ENCODE peak calls at places on chromosome X, in four cellular contexts. One of them, this sample, is unnamed.

GRCh38 chrX:136106920-136107534 is 40.3 kb upstream of the FHL1 start:
- DNase-seq in neural progenitor cell: no peak
- DNase-seq in tibial artery: no peak
- DNase-seq in tibial nerve: no peak
- DNase-seq in this sample: no peak

GRCh38 chrX:16592194-16592770 is 57.7 kb upstream of the S100G start:
- DNase-seq in neural progenitor cell: no peak
- DNase-seq in tibial artery: no peak
- DNase-seq in tibial nerve: no peak
- DNase-seq in this sample: no peak

GRCh38 chrX:49002091-49002935 is at the start of gene GRIPAP1:
- DNase-seq in neural progenitor cell: peak; percentile 90
- DNase-seq in tibial artery: peak; percentile 79
- DNase-seq in tibial nerve: peak; percentile 67
- DNase-seq in this sample: peak; percentile 67

GRCh38 chrX:15849555-15849954 is 5.1 kb downstream of the AP1S2 start:
- DNase-seq in neural progenitor cell: peak; percentile 69
- DNase-seq in tibial artery: no peak
- DNase-seq in tibial nerve: no peak
- DNase-seq in this sample: no peak

GRCh38 chrX:2447484-2447883 is 53.3 kb downstream of the DHRSX start:
- DNase-seq in neural progenitor cell: no peak
- DNase-seq in tibial artery: no peak
- DNase-seq in tibial nerve: no peak
- DNase-seq in this sample: no peak

GRCh38 chrX:133640161-133641015 is 225.1 kb upstream of the GPC4 start:
- DNase-seq in neural progenitor cell: peak; percentile 22
- DNase-seq in tibial artery: no peak
- DNase-seq in tibial nerve: no peak
- DNase-seq in this sample: no peak

GRCh38 chrX:103063191-103063845 is 653 bp downstream of the BEX1 start:
- DNase-seq in neural progenitor cell: peak; percentile 64
- DNase-seq in tibial artery: no peak
- DNase-seq in tibial nerve: no peak
- DNase-seq in this sample: no peak

GRCh38 chrX:48470110-48470832 is at the start of gene SLC38A5:
- DNase-seq in neural progenitor cell: no peak
- DNase-seq in tibial artery: no peak
- DNase-seq in tibial nerve: no peak
- DNase-seq in this sample: no peak

GRCh38 chrX:19342331-19342906 is 1.3 kb upstream of the PDHA1 start:
- DNase-seq in neural progenitor cell: no peak
- DNase-seq in tibial artery: no peak
- DNase-seq in tibial nerve: no peak
- DNase-seq in this sample: no peak

GRCh38 chrX:44906542-44906941 is 33.6 kb downstream of the KDM6A start:
- DNase-seq in neural progenitor cell: no peak
- DNase-seq in tibial artery: no peak
- DNase-seq in tibial nerve: no peak
- DNase-seq in this sample: no peak

GRCh38 chrX:12138366-12139313 is at the start of gene FRMPD4:
- DNase-seq in neural progenitor cell: peak; percentile 70
- DNase-seq in tibial artery: no peak
- DNase-seq in tibial nerve: no peak
- DNase-seq in this sample: no peak

GRCh38 chrX:75038925-75039324 is 113.7 kb upstream of the NEXMIF start:
- DNase-seq in neural progenitor cell: peak; percentile 2
- DNase-seq in tibial artery: no peak
- DNase-seq in tibial nerve: no peak
- DNase-seq in this sample: no peak

GRCh38 chrX:31319586-31319985 is 247.7 kb upstream of the FTHL17 start:
- DNase-seq in neural progenitor cell: no peak
- DNase-seq in tibial artery: no peak
- DNase-seq in tibial nerve: no peak
- DNase-seq in this sample: no peak

GRCh38 chrX:129534816-129535578 is 5.1 kb upstream of the OCRL start:
- DNase-seq in neural progenitor cell: no peak
- DNase-seq in tibial artery: no peak
- DNase-seq in tibial nerve: no peak
- DNase-seq in this sample: no peak

GRCh38 chrX:87017210-87017609 is 500.4 kb upstream of the KLHL4 start:
- DNase-seq in neural progenitor cell: no peak
- DNase-seq in tibial artery: no peak
- DNase-seq in tibial nerve: no peak
- DNase-seq in this sample: no peak

GRCh38 chrX:18698762-18699650 is 8.4 kb upstream of the PPEF1 start:
- DNase-seq in neural progenitor cell: no peak
- DNase-seq in tibial artery: no peak
- DNase-seq in tibial nerve: no peak
- DNase-seq in this sample: no peak

GRCh38 chrX:57083143-57083542 is 38.2 kb downstream of the SPIN2B start:
- DNase-seq in neural progenitor cell: no peak
- DNase-seq in tibial artery: no peak
- DNase-seq in tibial nerve: no peak
- DNase-seq in this sample: no peak

GRCh38 chrX:30831082-30831481 is 58.0 kb downstream of the TAB3 start:
- DNase-seq in neural progenitor cell: peak; percentile 47
- DNase-seq in tibial artery: no peak
- DNase-seq in tibial nerve: no peak
- DNase-seq in this sample: no peak

GRCh38 chrX:72169008-72169728 is 12.4 kb upstream of the PIN4 start:
- DNase-seq in neural progenitor cell: no peak
- DNase-seq in tibial artery: no peak
- DNase-seq in tibial nerve: no peak
- DNase-seq in this sample: no peak

DNA sequence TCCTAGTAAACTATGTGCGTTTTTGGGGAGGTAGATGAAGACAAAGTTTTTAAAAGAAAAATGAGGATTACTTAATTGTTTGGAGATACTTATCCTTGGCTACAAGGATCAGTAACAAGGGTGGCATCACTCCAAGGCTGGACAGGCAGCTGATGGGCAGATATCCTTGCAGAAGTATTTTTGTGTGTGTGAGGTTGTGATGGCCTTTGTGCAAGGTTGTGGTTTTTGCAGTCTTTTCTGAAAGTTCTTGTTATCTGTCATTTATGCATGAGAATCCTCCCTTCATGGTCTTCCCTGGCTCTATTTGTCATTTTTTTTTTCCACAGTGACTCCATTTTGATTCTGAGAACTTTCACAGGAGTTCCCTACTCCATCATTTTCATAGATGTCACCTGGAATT is 96.0 kb upstream of the C1GALT1C1 start:
- DNase-seq in neural progenitor cell: no peak
- DNase-seq in tibial artery: no peak
- DNase-seq in tibial nerve: no peak
- DNase-seq in this sample: no peak
- H3K27ac ChIP-seq in neural progenitor cell: no peak overlapping the region
- H3K27ac ChIP-seq in tibial artery: no peak overlapping the region
- H3K27ac ChIP-seq in tibial nerve: no peak overlapping the region
- H3K27ac ChIP-seq in this sample: no peak overlapping the region

GRCh38 chrX:70769659-70770232 is 138.8 kb downstream of the TEX11 start:
- DNase-seq in neural progenitor cell: no peak
- DNase-seq in tibial artery: no peak
- DNase-seq in tibial nerve: no peak
- DNase-seq in this sample: no peak
- TF ChIP-seq CTCF in neural progenitor cell: peak; percentile 63
- TF ChIP-seq CTCF in tibial artery: no peak
- TF ChIP-seq CTCF in tibial nerve: no peak
- TF ChIP-seq CTCF in this sample: peak; percentile 53

GRCh38 chrX:119482041-119482440 is 13.8 kb downstream of the SLC25A5 start:
- DNase-seq in neural progenitor cell: no peak
- DNase-seq in tibial artery: no peak
- DNase-seq in tibial nerve: no peak
- DNase-seq in this sample: no peak
- H3K4me3 ChIP-seq in neural progenitor cell: peak overlapping the region; percentile 34
- H3K4me3 ChIP-seq in tibial artery: peak overlapping the region; percentile 53
- H3K4me3 ChIP-seq in tibial nerve: peak overlapping the region; percentile 10
- H3K4me3 ChIP-seq in this sample: peak overlapping the region; percentile 64

GRCh38 chrX:154542723-154543424 is 3.8 kb downstream of the G6PD start:
- DNase-seq in neural progenitor cell: no peak
- DNase-seq in tibial artery: peak; percentile 73
- DNase-seq in tibial nerve: no peak
- DNase-seq in this sample: no peak
- H3K27ac ChIP-seq in neural progenitor cell: no peak overlapping the region
- H3K27ac ChIP-seq in tibial artery: peak overlapping the region; percentile 84
- H3K27ac ChIP-seq in tibial nerve: peak overlapping the region; percentile 83
- H3K27ac ChIP-seq in this sample: peak overlapping the region; percentile 67

DNA sequence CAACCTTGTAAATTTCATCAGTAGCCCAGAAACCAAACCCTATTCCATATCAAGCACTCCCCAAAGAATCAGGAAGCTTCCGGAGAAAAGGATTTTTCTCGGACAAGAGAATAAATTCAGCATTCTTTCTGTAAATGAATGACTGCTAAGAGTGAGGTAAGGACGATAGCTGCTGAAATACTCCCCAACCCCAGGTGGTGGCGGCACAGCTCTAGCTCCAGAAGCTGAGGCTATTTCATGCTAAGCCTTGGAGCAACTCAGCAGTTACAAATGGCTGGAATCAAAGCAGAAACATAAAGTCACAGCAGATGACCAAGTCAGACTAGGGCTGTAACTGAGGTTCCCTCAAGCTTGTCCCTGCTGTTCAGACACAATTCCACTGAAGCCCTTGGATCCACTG is 13.9 kb upstream of the PCDH19 start:
- DNase-seq in neural progenitor cell: peak; percentile 38
- DNase-seq in tibial artery: no peak
- DNase-seq in tibial nerve: no peak
- DNase-seq in this sample: no peak
- TF ChIP-seq CTCF in neural progenitor cell: peak; percentile 49
- TF ChIP-seq CTCF in tibial artery: no peak
- TF ChIP-seq CTCF in tibial nerve: no peak
- TF ChIP-seq CTCF in this sample: no peak

GRCh38 chrX:149829751-149830191 is 48.0 kb downstream of the MAGEA9 start:
- DNase-seq in neural progenitor cell: peak; percentile 25
- DNase-seq in tibial artery: no peak
- DNase-seq in tibial nerve: no peak
- DNase-seq in this sample: no peak
- H3K4me3 ChIP-seq in neural progenitor cell: peak overlapping the region; percentile 40
- H3K4me3 ChIP-seq in tibial artery: peak overlapping the region; percentile 41
- H3K4me3 ChIP-seq in tibial nerve: no peak overlapping the region
- H3K4me3 ChIP-seq in this sample: no peak overlapping the region

GRCh38 chrX:23799469-23800065 is 16.6 kb downstream of the SAT1 start:
- DNase-seq in neural progenitor cell: no peak
- DNase-seq in tibial artery: no peak
- DNase-seq in tibial nerve: no peak
- DNase-seq in this sample: no peak

GRCh38 chrX:23805379-23805778 is 22.4 kb downstream of the SAT1 start:
- DNase-seq in neural progenitor cell: no peak
- DNase-seq in tibial artery: no peak
- DNase-seq in tibial nerve: no peak
- DNase-seq in this sample: no peak

GRCh38 chrX:23802431-23802830 is 19.5 kb downstream of the SAT1 start:
- DNase-seq in neural progenitor cell: no peak
- DNase-seq in tibial artery: no peak
- DNase-seq in tibial nerve: no peak
- DNase-seq in this sample: no peak

GRCh38 chrX:23804578-23804977 is 21.6 kb downstream of the SAT1 start:
- DNase-seq in neural progenitor cell: no peak
- DNase-seq in tibial artery: no peak
- DNase-seq in tibial nerve: no peak
- DNase-seq in this sample: no peak

GRCh38 chrX:23803931-23804381 is 21.0 kb downstream of the SAT1 start:
- DNase-seq in neural progenitor cell: no peak
- DNase-seq in tibial artery: peak; percentile 68
- DNase-seq in tibial nerve: no peak
- DNase-seq in this sample: peak; percentile 23
- H3K27ac ChIP-seq in neural progenitor cell: no peak overlapping the region
- H3K27ac ChIP-seq in tibial artery: no peak overlapping the region
- H3K27ac ChIP-seq in tibial nerve: peak overlapping the region; percentile 74
- H3K27ac ChIP-seq in this sample: peak overlapping the region; percentile 80

This sample was measured in left ventricle myocardium inferior.